ENCODE peak calls at places on chromosomes 13 and 19, in six cellular contexts. One of them, this sample, is unnamed.

GRCh38 chr19:3243851-3244700 is 19.6 kb downstream of the CELF5 start:
- DNase-seq in GM12878: no peak
- DNase-seq in prostate gland: no peak
- DNase-seq in endothelial cell of umbilical vein: peak; percentile 43
- DNase-seq in K562: peak; percentile 59
- DNase-seq in spleen: no peak
- DNase-seq in this sample: no peak

GRCh38 chr19:43936219-43936618 is 1.1 kb upstream of the ZNF45 start:
- DNase-seq in GM12878: no peak
- DNase-seq in K562: peak; percentile 22
- DNase-seq in endothelial cell of umbilical vein: no peak
- DNase-seq in prostate gland: peak; percentile 13
- DNase-seq in spleen: no peak
- DNase-seq in this sample: no peak

GRCh38 chr13:20514866-20515265 is 10.8 kb downstream of the CRYL1 start:
- DNase-seq in endothelial cell of umbilical vein: no peak
- DNase-seq in GM12878: no peak
- DNase-seq in prostate gland: no peak
- DNase-seq in K562: no peak
- DNase-seq in spleen: no peak
- DNase-seq in this sample: no peak

GRCh38 chr19:7293795-7294570 is at the start of gene INSR:
- DNase-seq in endothelial cell of umbilical vein: peak; percentile 90
- DNase-seq in spleen: peak; percentile 91
- DNase-seq in K562: peak; percentile 98
- DNase-seq in prostate gland: peak; percentile 87
- DNase-seq in GM12878: peak; percentile 54
- DNase-seq in this sample: peak; percentile 96

GRCh38 chr13:88068975-88069374 is 397.8 kb downstream of the SLITRK5 start:
- DNase-seq in prostate gland: no peak
- DNase-seq in K562: no peak
- DNase-seq in GM12878: no peak
- DNase-seq in spleen: peak; percentile 35
- DNase-seq in endothelial cell of umbilical vein: no peak
- DNase-seq in this sample: no peak

GRCh38 chr13:45941261-45941660 is 89.7 kb upstream of the SIAH3 start:
- DNase-seq in endothelial cell of umbilical vein: no peak
- DNase-seq in GM12878: no peak
- DNase-seq in K562: no peak
- DNase-seq in spleen: no peak
- DNase-seq in prostate gland: no peak
- DNase-seq in this sample: no peak

GRCh38 chr13:88281846-88282245 is 610.7 kb downstream of the SLITRK5 start:
- DNase-seq in K562: no peak
- DNase-seq in prostate gland: no peak
- DNase-seq in GM12878: no peak
- DNase-seq in endothelial cell of umbilical vein: no peak
- DNase-seq in spleen: no peak
- DNase-seq in this sample: no peak

GRCh38 chr13:19153782-19154450 is 27.7 kb downstream of the TUBA3C start:
- DNase-seq in GM12878: no peak
- DNase-seq in K562: peak; percentile 54
- DNase-seq in spleen: no peak
- DNase-seq in prostate gland: no peak
- DNase-seq in endothelial cell of umbilical vein: no peak
- DNase-seq in this sample: no peak

GRCh38 chr19:21748088-21748487 is 19.3 kb downstream of the ZNF100 start:
- DNase-seq in spleen: no peak
- DNase-seq in GM12878: no peak
- DNase-seq in prostate gland: no peak
- DNase-seq in K562: no peak
- DNase-seq in endothelial cell of umbilical vein: no peak
- DNase-seq in this sample: no peak

GRCh38 chr13:67258482-67258881 is 28.3 kb upstream of the PCDH9 start:
- DNase-seq in spleen: no peak
- DNase-seq in K562: no peak
- DNase-seq in endothelial cell of umbilical vein: no peak
- DNase-seq in prostate gland: no peak
- DNase-seq in GM12878: no peak
- DNase-seq in this sample: no peak

GRCh38 chr19:10230155-10230903 is 802 bp downstream of the S1PR2 start:
- DNase-seq in K562: peak; percentile 72
- DNase-seq in prostate gland: no peak
- DNase-seq in spleen: peak; percentile 83
- DNase-seq in endothelial cell of umbilical vein: no peak
- DNase-seq in GM12878: no peak
- DNase-seq in this sample: no peak

GRCh38 chr13:27450921-27451461 is 627 bp upstream of the MTIF3 start:
- DNase-seq in K562: peak; percentile 13
- DNase-seq in spleen: peak; percentile 92
- DNase-seq in endothelial cell of umbilical vein: peak; percentile 33
- DNase-seq in GM12878: no peak
- DNase-seq in prostate gland: peak; percentile 37
- DNase-seq in this sample: no peak

GRCh38 chr13:95505265-95505664 is 47.3 kb upstream of the CLDN10 start:
- DNase-seq in K562: no peak
- DNase-seq in GM12878: no peak
- DNase-seq in prostate gland: no peak
- DNase-seq in endothelial cell of umbilical vein: no peak
- DNase-seq in spleen: no peak
- DNase-seq in this sample: no peak

GRCh38 chr13:22091222-22091970 is 420.5 kb downstream of the FGF9 start:
- DNase-seq in spleen: no peak
- DNase-seq in K562: no peak
- DNase-seq in endothelial cell of umbilical vein: no peak
- DNase-seq in prostate gland: no peak
- DNase-seq in GM12878: no peak
- DNase-seq in this sample: no peak

GRCh38 chr19:46901701-46902401 is 41.1 kb downstream of the ARHGAP35 start:
- DNase-seq in GM12878: no peak
- DNase-seq in endothelial cell of umbilical vein: peak; percentile 15
- DNase-seq in K562: no peak
- DNase-seq in spleen: no peak
- DNase-seq in prostate gland: no peak
- DNase-seq in this sample: no peak

GRCh38 chr19:5967994-5968430 is 9.9 kb downstream of the RANBP3 start:
- DNase-seq in prostate gland: peak; percentile 79
- DNase-seq in K562: peak; percentile 68
- DNase-seq in GM12878: peak; percentile 17
- DNase-seq in endothelial cell of umbilical vein: peak; percentile 84
- DNase-seq in spleen: peak; percentile 73
- DNase-seq in this sample: peak; percentile 59

GRCh38 chr13:41139296-41139966 is 6.8 kb upstream of the KBTBD6 start:
- DNase-seq in endothelial cell of umbilical vein: no peak
- DNase-seq in spleen: no peak
- DNase-seq in K562: no peak
- DNase-seq in prostate gland: no peak
- DNase-seq in GM12878: no peak
- DNase-seq in this sample: no peak

GRCh38 chr19:50269653-50270052 is 59.5 kb downstream of the KCNC3 start:
- DNase-seq in endothelial cell of umbilical vein: no peak
- DNase-seq in spleen: no peak
- DNase-seq in K562: peak; percentile 74
- DNase-seq in GM12878: no peak
- DNase-seq in prostate gland: no peak
- DNase-seq in this sample: no peak

GRCh38 chr13:27621366-27622101 is at the start of gene POLR1D:
- DNase-seq in prostate gland: peak; percentile 88
- DNase-seq in spleen: peak; percentile 97
- DNase-seq in GM12878: peak; percentile 41
- DNase-seq in endothelial cell of umbilical vein: peak; percentile 71
- DNase-seq in K562: peak; percentile 84
- DNase-seq in this sample: peak; percentile 71

GRCh38 chr13:50617134-50617721 is 226.3 kb downstream of the DLEU7 start:
- DNase-seq in K562: no peak
- DNase-seq in endothelial cell of umbilical vein: peak; percentile 92
- DNase-seq in GM12878: no peak
- DNase-seq in prostate gland: no peak
- DNase-seq in spleen: no peak
- DNase-seq in this sample: no peak

GRCh38 chr13:102325321-102325720 is 76.5 kb downstream of the FGF14 start:
- DNase-seq in spleen: no peak
- DNase-seq in prostate gland: no peak
- DNase-seq in GM12878: no peak
- DNase-seq in endothelial cell of umbilical vein: no peak
- DNase-seq in K562: no peak
- DNase-seq in this sample: no peak

GRCh38 chr19:31664096-31664495 is 314.9 kb upstream of the TSHZ3 start:
- DNase-seq in K562: no peak
- DNase-seq in GM12878: no peak
- DNase-seq in prostate gland: no peak
- DNase-seq in spleen: no peak
- DNase-seq in endothelial cell of umbilical vein: no peak
- DNase-seq in this sample: no peak

GRCh38 chr19:55484571-55485438 is at the start of gene NAT14:
- DNase-seq in K562: peak; percentile 91
- DNase-seq in endothelial cell of umbilical vein: peak; percentile 61
- DNase-seq in prostate gland: no peak
- DNase-seq in spleen: peak; percentile 86
- DNase-seq in GM12878: no peak
- DNase-seq in this sample: peak; percentile 97

GRCh38 chr19:3837922-3838321 is 30.9 kb downstream of the ZFR2 start:
- DNase-seq in endothelial cell of umbilical vein: no peak
- DNase-seq in prostate gland: no peak
- DNase-seq in spleen: no peak
- DNase-seq in GM12878: no peak
- DNase-seq in K562: no peak
- DNase-seq in this sample: no peak

GRCh38 chr13:29991343-29991742 is 140.9 kb upstream of the UBL3 start:
- DNase-seq in GM12878: no peak
- DNase-seq in spleen: no peak
- DNase-seq in endothelial cell of umbilical vein: no peak
- DNase-seq in prostate gland: no peak
- DNase-seq in K562: no peak
- DNase-seq in this sample: no peak

GRCh38 chr19:33303791-33304759 is 1.7 kb upstream of the CEBPA start:
- DNase-seq in prostate gland: peak; percentile 41
- DNase-seq in K562: no peak
- DNase-seq in GM12878: no peak
- DNase-seq in endothelial cell of umbilical vein: no peak
- DNase-seq in spleen: peak; percentile 84
- DNase-seq in this sample: no peak

GRCh38 chr19:871446-872265 is 12.2 kb downstream of the CFD start:
- DNase-seq in prostate gland: no peak
- DNase-seq in spleen: peak; percentile 84
- DNase-seq in GM12878: no peak
- DNase-seq in endothelial cell of umbilical vein: no peak
- DNase-seq in K562: peak; percentile 48
- DNase-seq in this sample: no peak
- TF ChIP-seq POLR2A in prostate gland: no peak
- TF ChIP-seq POLR2A in spleen: no peak
- TF ChIP-seq POLR2A in GM12878: peak; percentile 28
- TF ChIP-seq POLR2A in endothelial cell of umbilical vein: no peak
- TF ChIP-seq POLR2A in K562: no peak
- TF ChIP-seq POLR2A in this sample: no peak

GRCh38 chr13:99959127-99959529 is 12.4 kb downstream of the ZIC5 start:
- DNase-seq in K562: no peak
- DNase-seq in GM12878: no peak
- DNase-seq in spleen: no peak
- DNase-seq in endothelial cell of umbilical vein: no peak
- DNase-seq in prostate gland: no peak
- DNase-seq in this sample: no peak
- TF ChIP-seq POLR2AphosphoS5 in K562: no peak
- TF ChIP-seq POLR2AphosphoS5 in GM12878: no peak
- TF ChIP-seq POLR2AphosphoS5 in spleen: no peak
- TF ChIP-seq POLR2AphosphoS5 in endothelial cell of umbilical vein: no peak
- TF ChIP-seq POLR2AphosphoS5 in prostate gland: no peak
- TF ChIP-seq POLR2AphosphoS5 in this sample: no peak

DNA sequence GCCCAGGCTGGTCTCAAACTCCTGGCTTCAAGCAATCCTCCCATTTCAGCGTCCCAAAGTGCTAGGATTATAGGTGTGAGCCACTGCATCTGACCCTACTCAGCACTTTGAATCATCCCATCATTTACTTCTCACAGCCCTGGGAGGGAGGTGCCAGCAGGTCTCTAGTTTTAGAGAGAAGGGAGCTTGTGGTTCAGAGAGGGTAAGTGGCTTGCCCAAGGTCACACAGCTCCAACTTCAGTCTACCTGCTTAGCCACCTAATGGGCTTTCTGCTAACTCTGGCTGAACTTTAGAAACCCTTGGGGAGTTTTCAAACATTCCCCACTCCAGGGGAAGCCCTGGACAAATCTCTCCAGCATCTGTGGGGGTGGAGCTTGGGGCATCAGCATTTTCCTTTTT is 18.3 kb downstream of the CACNA1A start:
- DNase-seq in K562: no peak
- DNase-seq in endothelial cell of umbilical vein: no peak
- DNase-seq in prostate gland: no peak
- DNase-seq in spleen: no peak
- DNase-seq in GM12878: no peak
- DNase-seq in this sample: no peak
- TF ChIP-seq POLR2A in K562: no peak
- TF ChIP-seq POLR2A in endothelial cell of umbilical vein: no peak
- TF ChIP-seq POLR2A in prostate gland: no peak
- TF ChIP-seq POLR2A in spleen: no peak
- TF ChIP-seq POLR2A in GM12878: no peak
- TF ChIP-seq POLR2A in this sample: no peak

DNA sequence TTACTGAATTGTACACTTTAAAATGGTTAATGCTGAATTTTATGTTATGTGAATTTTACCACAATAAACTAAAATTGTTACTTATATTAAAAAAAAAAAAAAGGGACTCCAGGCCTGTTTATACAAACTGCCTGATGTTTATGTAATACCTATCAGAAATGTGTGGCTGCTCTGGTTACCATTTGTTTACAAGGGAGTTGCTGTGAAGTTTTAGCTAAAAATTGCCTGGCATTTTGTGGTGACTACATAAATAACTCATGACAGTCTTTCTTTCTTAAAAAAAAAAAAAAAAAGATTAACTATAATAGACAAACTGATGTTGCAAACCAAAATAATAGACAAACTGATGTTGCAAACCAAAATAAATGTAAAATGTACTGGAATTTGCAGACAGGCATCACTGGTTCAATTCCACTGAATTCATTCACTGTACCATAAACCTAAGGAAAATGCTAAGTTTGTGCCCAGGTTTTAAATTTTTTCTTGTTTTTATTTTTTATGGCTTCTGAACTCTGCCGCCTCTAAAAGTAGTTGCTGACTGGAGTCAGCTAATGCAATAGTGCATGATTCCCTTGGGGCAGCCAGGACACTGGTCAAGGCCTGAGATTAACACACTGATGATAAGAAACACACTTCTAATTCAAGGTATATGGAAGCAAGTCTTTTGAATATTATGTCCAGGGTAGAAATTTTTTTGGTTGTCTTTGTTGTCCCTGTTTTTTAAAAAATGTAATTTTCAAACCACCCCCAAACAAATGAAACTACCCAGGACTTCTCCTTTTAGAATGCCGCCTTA is 72.0 kb downstream of the CDADC1 start:
- DNase-seq in spleen: no peak
- DNase-seq in K562: no peak
- DNase-seq in endothelial cell of umbilical vein: no peak
- DNase-seq in GM12878: no peak
- DNase-seq in prostate gland: no peak
- DNase-seq in this sample: no peak
- TF ChIP-seq POLR2AphosphoS5 in spleen: no peak
- TF ChIP-seq POLR2AphosphoS5 in K562: no peak
- TF ChIP-seq POLR2AphosphoS5 in endothelial cell of umbilical vein: no peak
- TF ChIP-seq POLR2AphosphoS5 in GM12878: no peak
- TF ChIP-seq POLR2AphosphoS5 in prostate gland: no peak
- TF ChIP-seq POLR2AphosphoS5 in this sample: no peak